ENCODE peak calls at places on chromosomes 3 and 15, in four cellular contexts. P, I, N and K are unnamed samples.

GRCh38 chr3:195591852-195592251 is 8.1 kb upstream of the APOD start:
- DNase-seq in P (no peak), I (no peak), N (no peak), K (no peak)

GRCh38 chr3:56989434-56990294 is 70.8 kb upstream of the SPATA12 start:
- DNase-seq in P (no peak), I (no peak), N (no peak), K (no peak)

GRCh38 chr15:47027322-47027946 is 689.9 kb upstream of the SEMA6D start:
- DNase-seq in P (no peak), I (no peak), N (no peak), K (no peak)

GRCh38 chr15:50083424-50084025 is 35.5 kb downstream of the ATP8B4 start:
- DNase-seq in P (no peak), I (no peak), N (no peak), K (no peak)

GRCh38 chr3:157471051-157471450 is 32.2 kb downstream of the VEPH1 start:
- DNase-seq in P (no peak), I (no peak), N (no peak), K (no peak)

GRCh38 chr3:132911741-132912415 is 126.3 kb upstream of the TMEM108 start:
- DNase-seq in P (no peak), I (no peak), N (no peak), K (no peak)

GRCh38 chr15:39267685-39268084 is 313.2 kb upstream of the THBS1 start:
- DNase-seq in P (no peak), I (no peak), N (no peak), K (no peak)

GRCh38 chr3:43894176-43895049 is 203.7 kb downstream of the ABHD5 start:
- DNase-seq in P (peak; percentile 61), I (no peak), N (peak; percentile 17), K (no peak)

GRCh38 chr3:183188895-183189462 is 26.4 kb upstream of the LAMP3 start:
- DNase-seq in P (peak; percentile 54), I (no peak), N (peak; percentile 46), K (no peak)

GRCh38 chr3:129694228-129694627 is 87.8 kb upstream of the PLXND1 start:
- DNase-seq in P (no peak), I (no peak), N (no peak), K (no peak)

GRCh38 chr3:124115965-124116364 is 124.0 kb upstream of the ROPN1 start:
- DNase-seq in P (no peak), I (no peak), N (no peak), K (peak; percentile 29)